ENCODE peak calls at places on chromosomes 12 and 14, in nine cellular contexts. U is Caco-2; K is heart left ventricle; S is heart right ventricle; Q is neural progenitor cell; A is astrocyte of the spinal cord; T is CD4-positive, alpha-beta T cell; J is sigmoid colon; M is GM20000. W is an unnamed sample.

GRCh38 chr12:51028126-51028810 is 2.1 kb upstream of the SLC11A2 start:
- DNase-seq in U (peak), K (no peak), S (no peak), Q (peak), A (peak), T (no peak), J (no peak), M (peak), W (no peak)

GRCh38 chr12:15757553-15758255 is 31.5 kb downstream of the EPS8 start:
- DNase-seq in U (peak), K (no peak), S (no peak), Q (no peak), A (peak), T (no peak), J (no peak), M (no peak), W (no peak)

GRCh38 chr12:104610513-104611235 is 153.9 kb downstream of the CHST11 start:
- DNase-seq in U (no peak), K (no peak), S (no peak), Q (no peak), A (no peak), T (no peak), J (no peak), M (no peak), W (no peak)

GRCh38 chr12:19273482-19274330 is 144.2 kb downstream of the PLEKHA5 start:
- DNase-seq in U (no peak), K (peak), S (peak), Q (no peak), A (peak), T (peak), J (peak), M (no peak), W (no peak)

GRCh38 chr14:72636871-72637270 is 257.0 kb downstream of the DPF3 start:
- DNase-seq in U (no peak), K (no peak), S (no peak), Q (no peak), A (no peak), T (no peak), J (no peak), M (no peak), W (no peak)

GRCh38 chr14:60346706-60347105 is 97.7 kb downstream of the PPM1A start:
- DNase-seq in U (no peak), K (no peak), S (no peak), Q (no peak), A (no peak), T (no peak), J (no peak), M (no peak), W (peak)

GRCh38 chr14:32711103-32711680 is 227.5 kb upstream of the NPAS3 start:
- DNase-seq in U (peak), K (no peak), S (no peak), Q (peak), A (peak), T (no peak), J (no peak), M (peak), W (peak)

GRCh38 chr12:130433834-130434233 is 96.1 kb downstream of the PIWIL1 start:
- DNase-seq in U (no peak), K (no peak), S (no peak), Q (no peak), A (no peak), T (no peak), J (peak), M (no peak), W (no peak)

GRCh38 chr14:68795602-68796417 is 2.9 kb upstream of the ZFP36L1 start:
- DNase-seq in U (peak), K (peak), S (peak), Q (peak), A (peak), T (peak), J (peak), M (peak), W (peak)

GRCh38 chr14:59274991-59275391 is 86.5 kb downstream of the DAAM1 start:
- DNase-seq in U (no peak), K (peak), S (peak), Q (peak), A (no peak), T (no peak), J (no peak), M (no peak), W (no peak)

GRCh38 chr12:110338754-110339153 is 57.7 kb downstream of the ATP2A2 start:
- DNase-seq in U (no peak), K (no peak), S (no peak), Q (no peak), A (no peak), T (no peak), J (no peak), M (peak), W (no peak)

GRCh38 chr14:65190312-65190711 is 88.0 kb upstream of the MAX start:
- DNase-seq in U (no peak), K (no peak), S (no peak), Q (no peak), A (no peak), T (no peak), J (no peak), M (no peak), W (no peak)

GRCh38 chr12:93430280-93430679 is 11.5 kb downstream of the UBE2N start:
- DNase-seq in U (no peak), K (no peak), S (no peak), Q (no peak), A (no peak), T (no peak), J (no peak), M (no peak), W (no peak)

GRCh38 chr14:42229294-42229693 is 622.6 kb downstream of the LRFN5 start:
- DNase-seq in U (no peak), K (no peak), S (no peak), Q (no peak), A (no peak), T (no peak), J (no peak), M (no peak), W (no peak)

GRCh38 chr12:111121840-111122239 is 201.5 kb upstream of the MYL2 start:
- DNase-seq in U (no peak), K (no peak), S (no peak), Q (no peak), A (no peak), T (no peak), J (no peak), M (no peak), W (no peak)

GRCh38 chr12:54016478-54016964 is 7.7 kb downstream of the HOXC8 start:
- DNase-seq in U (peak), K (no peak), S (no peak), Q (no peak), A (peak), T (no peak), J (no peak), M (no peak), W (no peak)

GRCh38 chr12:68953536-68953935 is 20.6 kb upstream of the CPM start:
- DNase-seq in U (no peak), K (no peak), S (no peak), Q (no peak), A (no peak), T (no peak), J (no peak), M (no peak), W (no peak)

GRCh38 chr14:77342726-77343397 is 22.0 kb downstream of the GSTZ1 start:
- DNase-seq in U (no peak), K (no peak), S (no peak), Q (no peak), A (no peak), T (no peak), J (no peak), M (no peak), W (no peak)

GRCh38 chr12:54052745-54053624 is 650 bp upstream of the HOXC4 start:
- DNase-seq in U (no peak), K (no peak), S (no peak), Q (no peak), A (peak), T (no peak), J (no peak), M (peak), W (no peak)

GRCh38 chr14:101195309-101195724 is 291.8 kb upstream of the RTL1 start:
- DNase-seq in U (no peak), K (no peak), S (no peak), Q (no peak), A (no peak), T (no peak), J (peak), M (no peak), W (no peak)

GRCh38 chr12:57370084-57370483 is 60.8 kb downstream of the R3HDM2 start:
- DNase-seq in U (no peak), K (no peak), S (no peak), Q (no peak), A (no peak), T (no peak), J (no peak), M (no peak), W (no peak)

GRCh38 chr14:38405851-38406630 is 150.1 kb upstream of the CLEC14A start:
- DNase-seq in U (no peak), K (no peak), S (peak), Q (peak), A (peak), T (no peak), J (no peak), M (no peak), W (no peak)

GRCh38 chr14:23548351-23549318 is 2.9 kb downstream of the ZFHX2 start:
- DNase-seq in U (no peak), K (no peak), S (no peak), Q (peak), A (peak), T (no peak), J (no peak), M (no peak), W (no peak)

GRCh38 chr12:10016881-10017280 is 6.5 kb downstream of the CLEC12B start:
- DNase-seq in U (no peak), K (no peak), S (no peak), Q (no peak), A (no peak), T (no peak), J (no peak), M (no peak), W (no peak)

GRCh38 chr12:32309811-32310755 is 89.3 kb upstream of the FGD4 start:
- DNase-seq in U (no peak), K (no peak), S (no peak), Q (no peak), A (no peak), T (no peak), J (no peak), M (no peak), W (no peak)

GRCh38 chr12:46369474-46370379 is 2.8 kb downstream of the SLC38A2 start:
- DNase-seq in U (no peak), K (no peak), S (no peak), Q (no peak), A (no peak), T (no peak), J (no peak), M (no peak), W (no peak)

GRCh38 chr12:65121956-65122469 is 908 bp upstream of the WIF1 start:
- DNase-seq in U (no peak), K (no peak), S (no peak), Q (peak), A (no peak), T (no peak), J (no peak), M (no peak), W (no peak)

GRCh38 chr12:97283297-97283696 is 179.3 kb upstream of the RMST start:
- DNase-seq in U (peak), K (no peak), S (no peak), Q (peak), A (no peak), T (no peak), J (no peak), M (no peak), W (no peak)

GRCh38 chr14:105377555-105378182 is 20.7 kb upstream of the TEX22 start:
- DNase-seq in U (no peak), K (no peak), S (no peak), Q (no peak), A (no peak), T (no peak), J (no peak), M (no peak), W (no peak)

GRCh38 chr12:25566550-25566949 is 13.5 kb upstream of the LMNTD1 start:
- DNase-seq in U (no peak), K (no peak), S (no peak), Q (no peak), A (no peak), T (no peak), J (no peak), M (no peak), W (no peak)

GRCh38 chr12:101863971-101864370 is 13.4 kb upstream of the DRAM1 start:
- DNase-seq in U (no peak), K (no peak), S (no peak), Q (no peak), A (no peak), T (no peak), J (no peak), M (no peak), W (no peak)

GRCh38 chr12:98912401-98912800 is 267.3 kb downstream of the APAF1 start:
- DNase-seq in U (no peak), K (no peak), S (no peak), Q (no peak), A (no peak), T (no peak), J (no peak), M (no peak), W (no peak)

GRCh38 chr12:93122569-93123091 is 193.5 kb upstream of the EEA1 start:
- DNase-seq in U (peak), K (no peak), S (no peak), Q (no peak), A (no peak), T (no peak), J (no peak), M (no peak), W (no peak)

GRCh38 chr12:107329569-107330324 is 236.4 kb upstream of the CRY1 start:
- DNase-seq in U (no peak), K (no peak), S (no peak), Q (no peak), A (peak), T (no peak), J (no peak), M (no peak), W (no peak)

GRCh38 chr12:120007272-120007671 is 18.2 kb downstream of the BICDL1 start:
- DNase-seq in U (no peak), K (no peak), S (no peak), Q (peak), A (no peak), T (peak), J (no peak), M (peak), W (peak)

GRCh38 chr12:50059440-50060119 is 2.2 kb downstream of the ASIC1 start:
- DNase-seq in U (no peak), K (no peak), S (no peak), Q (no peak), A (no peak), T (peak), J (no peak), M (no peak), W (no peak)

GRCh38 chr12:85949253-85949652 is 75.2 kb downstream of the NTS start:
- DNase-seq in U (no peak), K (no peak), S (no peak), Q (peak), A (no peak), T (no peak), J (no peak), M (no peak), W (no peak)

GRCh38 chr12:85951823-85952222 is 77.7 kb downstream of the NTS start:
- DNase-seq in U (peak), K (no peak), S (no peak), Q (no peak), A (peak), T (no peak), J (no peak), M (no peak), W (no peak)

GRCh38 chr12:85955127-85955526 is 81.0 kb downstream of the NTS start:
- DNase-seq in U (no peak), K (no peak), S (no peak), Q (no peak), A (peak), T (no peak), J (no peak), M (no peak), W (no peak)
- TF ChIP-seq CTCF in U (no peak), K (no peak), S (no peak), Q (peak), A (peak), T (no peak), J (no peak), M (no peak), W (peak)

GRCh38 chr12:39807043-39807442 is 187.4 kb upstream of the ABCD2 start:
- DNase-seq in U (peak), K (no peak), S (no peak), Q (peak), A (no peak), T (no peak), J (no peak), M (no peak), W (peak)
- TF ChIP-seq CTCF in U (peak), K (peak), S (no peak), Q (peak), A (peak), T (no peak), J (no peak), M (no peak), W (peak)

GRCh38 chr12:115489253-115489652 is 788.2 kb downstream of the MED13L start:
- DNase-seq in U (no peak), K (peak), S (no peak), Q (no peak), A (no peak), T (no peak), J (no peak), M (no peak), W (no peak)
- TF ChIP-seq CTCF in U (no peak), K (no peak), S (no peak), Q (no peak), A (no peak), T (no peak), J (no peak), M (no peak), W (no peak)

GRCh38 chr14:30180219-30180618 is 252.6 kb upstream of the PRKD1 start:
- DNase-seq in U (no peak), K (no peak), S (no peak), Q (no peak), A (peak), T (no peak), J (no peak), M (no peak), W (no peak)

GRCh38 chr14:30191639-30192279 is 264.1 kb upstream of the PRKD1 start:
- DNase-seq in U (no peak), K (no peak), S (no peak), Q (no peak), A (no peak), T (no peak), J (no peak), M (no peak), W (no peak)

DNA sequence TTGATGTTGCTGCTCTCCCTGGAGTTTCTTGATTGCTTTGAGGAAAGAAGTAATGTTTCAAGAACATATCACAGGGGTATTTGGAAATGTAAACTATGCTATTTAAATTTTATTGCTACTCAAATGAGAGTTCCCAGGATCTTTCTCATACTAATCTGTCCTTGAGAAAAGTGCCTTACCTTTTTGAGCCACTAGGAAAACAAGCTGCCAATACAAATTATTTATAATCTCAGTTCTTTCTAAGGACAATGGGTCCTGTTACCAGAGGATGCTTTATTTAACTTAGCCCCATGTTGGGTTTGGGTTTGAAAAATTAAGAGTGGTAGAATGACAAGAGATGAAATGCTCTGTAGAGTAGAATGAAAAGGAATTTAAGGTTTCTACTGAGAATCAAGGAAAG is 258.2 kb upstream of the PRKD1 start:
- DNase-seq in U (no peak), K (no peak), S (no peak), Q (no peak), A (no peak), T (no peak), J (no peak), M (no peak), W (no peak)
- TF ChIP-seq CTCF in U (peak), K (no peak), S (no peak), Q (peak), A (peak), T (no peak), J (no peak), M (no peak), W (peak)

GRCh38 chr14:57066463-57066862 is 202.2 kb downstream of the EXOC5 start:
- DNase-seq in U (no peak), K (no peak), S (no peak), Q (no peak), A (no peak), T (no peak), J (no peak), M (no peak), W (no peak)

GRCh38 chr14:57057803-57058202 is 210.9 kb downstream of the EXOC5 start:
- DNase-seq in U (no peak), K (no peak), S (no peak), Q (no peak), A (no peak), T (no peak), J (no peak), M (no peak), W (no peak)

GRCh38 chr14:57060276-57060956 is 208.3 kb downstream of the EXOC5 start:
- DNase-seq in U (peak), K (no peak), S (no peak), Q (peak), A (no peak), T (no peak), J (no peak), M (peak), W (no peak)

GRCh38 chr14:57058319-57058718 is 210.4 kb downstream of the EXOC5 start:
- DNase-seq in U (no peak), K (no peak), S (no peak), Q (no peak), A (no peak), T (no peak), J (no peak), M (no peak), W (no peak)

DNA sequence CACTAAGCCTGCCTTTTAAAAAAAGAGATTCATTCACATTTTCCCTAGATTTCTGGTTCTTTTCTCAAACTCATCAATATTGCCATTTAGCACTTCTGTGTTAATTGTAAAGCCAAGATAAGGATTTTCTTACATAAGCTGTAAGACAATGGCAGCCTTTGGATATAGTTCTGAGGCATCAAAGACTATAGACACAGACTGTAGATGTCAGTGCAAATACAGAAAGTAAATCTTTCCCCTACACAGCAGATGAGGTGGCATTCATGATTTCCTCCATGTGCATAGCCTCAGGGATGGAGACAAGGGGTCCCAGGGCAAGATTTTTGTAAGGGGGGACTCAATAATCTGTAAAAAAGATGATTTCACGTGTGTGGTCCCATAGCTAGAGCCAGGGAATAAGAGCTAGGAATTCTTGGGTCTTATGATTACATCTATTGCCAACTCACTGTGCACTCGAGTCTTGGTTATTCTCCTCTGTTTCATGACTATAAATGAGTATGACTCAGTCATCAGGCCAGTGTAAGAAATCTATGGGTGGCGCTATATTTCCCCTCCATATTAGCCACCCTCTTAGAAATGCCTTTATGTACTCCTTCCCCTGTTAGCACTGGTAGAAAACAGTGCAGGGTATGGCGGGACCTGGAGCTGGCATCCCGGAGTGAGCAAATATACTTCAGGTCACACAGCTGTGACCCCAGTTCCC is 207.5 kb downstream of the EXOC5 start:
- DNase-seq in U (no peak), K (no peak), S (no peak), Q (no peak), A (no peak), T (no peak), J (no peak), M (no peak), W (no peak)
- TF ChIP-seq CTCF in U (no peak), K (no peak), S (no peak), Q (no peak), A (no peak), T (no peak), J (no peak), M (no peak), W (no peak)

GRCh38 chr14:96297000-96297399 is 41.0 kb downstream of the BDKRB1 start:
- DNase-seq in U (no peak), K (no peak), S (no peak), Q (no peak), A (peak), T (no peak), J (no peak), M (no peak), W (no peak)
- TF ChIP-seq CTCF in U (peak), K (peak), S (peak), Q (peak), A (peak), T (peak), J (peak), M (peak), W (peak)

GRCh38 chr12:91576432-91576831 is 393.8 kb upstream of the DCN start:
- DNase-seq in U (no peak), K (no peak), S (no peak), Q (no peak), A (no peak), T (no peak), J (no peak), M (no peak), W (no peak)

GRCh38 chr12:91577586-91578539 is 395.2 kb upstream of the DCN start:
- DNase-seq in U (no peak), K (no peak), S (no peak), Q (no peak), A (peak), T (no peak), J (no peak), M (peak), W (no peak)

GRCh38 chr12:91574975-91575374 is 392.4 kb upstream of the DCN start:
- DNase-seq in U (no peak), K (no peak), S (no peak), Q (no peak), A (no peak), T (no peak), J (no peak), M (no peak), W (no peak)

GRCh38 chr12:91575631-91576030 is 393.0 kb upstream of the DCN start:
- DNase-seq in U (no peak), K (no peak), S (no peak), Q (no peak), A (no peak), T (no peak), J (no peak), M (no peak), W (no peak)

GRCh38 chr12:91574391-91574790 is 391.8 kb upstream of the DCN start:
- DNase-seq in U (no peak), K (no peak), S (no peak), Q (peak), A (peak), T (no peak), J (no peak), M (no peak), W (no peak)
- TF ChIP-seq CTCF in U (no peak), K (no peak), S (no peak), Q (no peak), A (no peak), T (no peak), J (no peak), M (no peak), W (no peak)

W was measured in endothelial cell.